ENCODE peak calls at places on chromosomes 13 and 19, in ten cellular contexts. A, Y, V, I, L, X, F, B, N and W are unnamed samples.

GRCh38 chr13:98269386-98269785 is 92.3 kb upstream of the RNF113B start:
- DNase-seq in A (no peak), Y (no peak), V (no peak), I (no peak), L (no peak), X (no peak), F (no peak), B (no peak), N (no peak), W (no peak)

GRCh38 chr13:80224468-80224867 is 116.5 kb downstream of the SPRY2 start:
- DNase-seq in A (no peak), Y (no peak), V (no peak), I (no peak), L (peak), X (peak), F (no peak), B (no peak), N (peak), W (no peak)

GRCh38 chr13:41459754-41460111 is 2.4 kb downstream of the RGCC start:
- DNase-seq in A (no peak), Y (no peak), V (no peak), I (no peak), L (no peak), X (no peak), F (no peak), B (no peak), N (no peak), W (no peak)

GRCh38 chr13:21203132-21203531 is 26.7 kb downstream of the MRPL57 start:
- DNase-seq in A (no peak), Y (peak), V (no peak), I (no peak), L (no peak), X (peak), F (no peak), B (no peak), N (no peak), W (no peak)

GRCh38 chr19:17138937-17139598 is 63.5 kb downstream of the MYO9B start:
- DNase-seq in A (peak), Y (no peak), V (no peak), I (no peak), L (no peak), X (no peak), F (no peak), B (no peak), N (no peak), W (no peak)

GRCh38 chr19:38404858-38405257 is 2.0 kb downstream of the FAM98C start:
- DNase-seq in A (no peak), Y (no peak), V (no peak), I (no peak), L (no peak), X (no peak), F (no peak), B (no peak), N (no peak), W (no peak)

GRCh38 chr13:27273658-27274425 is 3.2 kb downstream of the RASL11A start:
- DNase-seq in A (no peak), Y (peak), V (peak), I (no peak), L (no peak), X (peak), F (no peak), B (no peak), N (no peak), W (no peak)

GRCh38 chr13:46211116-46211515 is 612 bp upstream of the LRRC63 start:
- DNase-seq in A (no peak), Y (no peak), V (peak), I (peak), L (peak), X (no peak), F (no peak), B (peak), N (peak), W (peak)

GRCh38 chr13:50521750-50522149 is 321.7 kb downstream of the DLEU7 start:
- DNase-seq in A (peak), Y (peak), V (peak), I (no peak), L (peak), X (peak), F (no peak), B (no peak), N (no peak), W (no peak)

GRCh38 chr19:55426042-55426441 is 17.1 kb downstream of the SHISA7 start:
- DNase-seq in A (no peak), Y (no peak), V (no peak), I (no peak), L (no peak), X (no peak), F (no peak), B (no peak), N (no peak), W (no peak)

GRCh38 chr13:42466609-42467008 is 107.3 kb upstream of the TNFSF11 start:
- DNase-seq in A (no peak), Y (no peak), V (no peak), I (no peak), L (no peak), X (no peak), F (no peak), B (no peak), N (no peak), W (no peak)

GRCh38 chr13:95087746-95088305 is 213.4 kb downstream of the ABCC4 start:
- DNase-seq in A (no peak), Y (peak), V (peak), I (no peak), L (no peak), X (peak), F (no peak), B (peak), N (peak), W (no peak)

GRCh38 chr19:2043269-2043641 is 7.8 kb downstream of the MKNK2 start:
- DNase-seq in A (peak), Y (no peak), V (no peak), I (no peak), L (no peak), X (no peak), F (peak), B (no peak), N (no peak), W (peak)

GRCh38 chr19:57803594-57804325 is 11.0 kb downstream of the ZNF552 start:
- DNase-seq in A (no peak), Y (peak), V (peak), I (no peak), L (peak), X (peak), F (no peak), B (no peak), N (no peak), W (no peak)

GRCh38 chr13:112449545-112449930 is 73.4 kb downstream of the SPACA7 start:
- DNase-seq in A (no peak), Y (no peak), V (no peak), I (peak), L (no peak), X (no peak), F (no peak), B (no peak), N (no peak), W (no peak)

GRCh38 chr13:101942038-101942437 is 459.8 kb downstream of the FGF14 start:
- DNase-seq in A (no peak), Y (peak), V (peak), I (no peak), L (peak), X (peak), F (no peak), B (peak), N (peak), W (peak)
- TF ChIP-seq CTCF in A (no peak), Y (peak), V (peak), I (no peak), L (peak), X (peak), F (peak), B (peak), N (peak), W (peak)

GRCh38 chr19:5697890-5698634 is 8.0 kb downstream of the RPL36 start:
- DNase-seq in A (no peak), Y (no peak), V (no peak), I (no peak), L (no peak), X (no peak), F (peak), B (no peak), N (no peak), W (peak)
- H3K4me3 ChIP-seq in A (no peak), Y (no peak), V (no peak), I (no peak), L (no peak), X (no peak), F (no peak), B (no peak), N (no peak), W (no peak)

DNA sequence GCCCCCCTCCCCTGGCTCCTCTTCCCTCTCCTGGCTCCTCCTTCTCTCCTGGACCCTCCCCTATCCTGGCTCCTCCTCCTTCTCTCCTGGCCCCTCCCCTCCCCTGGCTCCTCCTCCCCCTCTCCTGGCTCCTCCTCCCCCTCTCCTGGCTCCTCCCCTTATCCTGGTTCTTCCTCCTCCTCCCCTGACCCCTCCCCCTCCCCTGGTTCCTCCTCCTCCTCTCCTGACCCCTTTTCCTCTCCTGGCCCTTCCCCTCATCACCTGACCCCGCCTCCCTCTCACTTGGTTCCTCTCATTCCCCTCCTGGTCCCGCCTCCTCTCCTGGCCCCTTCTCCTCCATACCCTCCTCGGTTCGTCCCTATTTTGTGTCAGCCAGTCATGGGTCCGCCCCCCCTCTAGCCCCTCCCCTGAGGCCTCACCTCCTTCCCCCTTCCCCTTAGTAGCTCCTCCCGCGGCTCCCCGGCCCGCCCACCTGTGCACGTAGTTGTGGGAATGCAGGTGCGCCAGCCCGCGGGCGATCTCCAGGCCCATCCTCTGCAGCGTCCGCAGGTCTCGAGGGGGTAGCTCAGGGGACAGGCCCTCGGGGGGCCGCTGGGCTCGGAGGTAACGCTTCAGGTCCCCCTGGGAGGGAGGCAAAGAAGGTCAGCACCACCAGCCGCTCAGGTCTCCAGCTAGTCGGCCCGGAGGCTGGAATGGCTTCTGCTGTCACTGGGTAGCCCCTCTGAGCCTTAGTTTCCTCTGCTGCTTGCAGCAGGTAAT is 9.5 kb downstream of the LMTK3 start:
- DNase-seq in A (peak), Y (no peak), V (no peak), I (peak), L (peak), X (no peak), F (peak), B (peak), N (peak), W (peak)
- TF ChIP-seq CTCF in A (no peak), Y (no peak), V (no peak), I (no peak), L (no peak), X (no peak), F (no peak), B (no peak), N (no peak), W (no peak)

DNA sequence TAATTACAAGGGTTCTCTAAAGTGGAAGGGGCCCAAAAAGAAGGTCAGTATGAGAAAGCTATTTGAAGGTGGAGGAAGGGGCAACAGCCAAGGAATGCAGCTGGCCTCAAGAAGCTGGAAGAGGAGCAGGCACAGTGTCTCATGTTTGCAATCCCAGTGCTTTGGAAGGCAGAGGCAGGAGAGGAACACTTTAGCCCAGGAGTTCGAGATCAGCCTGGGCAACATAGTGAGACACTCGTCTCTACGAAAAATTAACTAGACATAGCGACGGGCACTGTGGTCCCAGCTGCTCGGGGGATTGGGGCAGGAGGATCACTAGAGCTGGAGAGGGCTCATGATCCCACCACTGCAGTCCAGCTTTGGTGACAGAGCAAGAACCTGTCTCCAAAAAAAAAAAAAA is 656 bp upstream of the NEK3 start:
- DNase-seq in A (no peak), Y (no peak), V (no peak), I (no peak), L (no peak), X (no peak), F (no peak), B (no peak), N (no peak), W (no peak)
- H3K4me3 ChIP-seq in A (no peak), Y (no peak), V (no peak), I (peak), L (no peak), X (no peak), F (no peak), B (no peak), N (no peak), W (peak)

GRCh38 chr19:19026299-19026971 is 6.9 kb downstream of the SUGP2 start:
- DNase-seq in A (no peak), Y (no peak), V (no peak), I (no peak), L (no peak), X (no peak), F (no peak), B (peak), N (peak), W (no peak)
- TF ChIP-seq CTCF in A (no peak), Y (peak), V (no peak), I (no peak), L (no peak), X (no peak), F (peak), B (peak), N (peak), W (peak)

GRCh38 chr19:18390075-18390909 is 4.3 kb downstream of the GDF15 start:
- DNase-seq in A (no peak), Y (peak), V (no peak), I (no peak), L (no peak), X (no peak), F (no peak), B (peak), N (no peak), W (no peak)

GRCh38 chr19:18389736-18390074 is 3.7 kb downstream of the GDF15 start:
- DNase-seq in A (no peak), Y (no peak), V (no peak), I (no peak), L (no peak), X (no peak), F (no peak), B (no peak), N (no peak), W (no peak)

GRCh38 chr19:18388328-18389094 is 2.6 kb downstream of the GDF15 start:
- DNase-seq in A (peak), Y (peak), V (peak), I (peak), L (peak), X (no peak), F (peak), B (peak), N (peak), W (peak)

GRCh38 chr19:18387395-18387794 is 1.4 kb downstream of the GDF15 start:
- DNase-seq in A (no peak), Y (peak), V (no peak), I (no peak), L (no peak), X (no peak), F (no peak), B (no peak), N (no peak), W (no peak)

DNA sequence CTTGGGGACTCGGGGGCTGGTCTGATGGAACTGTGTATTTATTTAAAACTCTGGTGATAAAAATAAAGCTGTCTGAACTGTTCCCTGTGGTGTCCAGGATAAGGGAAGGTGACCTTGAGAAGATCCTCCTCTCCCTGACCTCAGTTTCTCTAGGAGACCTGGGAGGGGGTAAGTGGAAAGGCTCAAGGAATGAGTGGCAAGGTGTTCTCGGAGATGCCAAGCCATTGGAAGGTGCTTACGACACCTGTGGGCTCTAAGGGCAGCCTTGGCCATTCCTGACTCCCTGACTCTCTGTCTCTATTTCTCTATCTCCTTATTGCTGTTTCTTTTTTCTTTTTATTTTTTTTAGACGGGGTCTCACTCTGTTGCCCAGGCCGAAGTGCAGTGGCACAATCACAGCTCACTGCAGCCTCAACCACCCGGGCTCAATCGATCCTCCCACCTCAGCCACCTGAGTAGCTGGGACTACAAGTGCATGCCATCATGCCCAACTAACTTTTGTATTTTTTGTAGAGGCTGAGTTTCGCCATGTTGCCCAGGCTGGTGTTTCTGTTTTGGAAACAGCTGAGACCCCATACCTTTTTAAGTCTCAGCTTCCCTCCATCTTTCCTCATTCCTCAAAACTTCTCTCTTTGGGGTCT is 3.3 kb downstream of the GDF15 start:
- DNase-seq in A (no peak), Y (no peak), V (no peak), I (no peak), L (no peak), X (no peak), F (no peak), B (no peak), N (no peak), W (no peak)
- H3K4me3 ChIP-seq in A (peak), Y (no peak), V (peak), I (no peak), L (no peak), X (no peak), F (no peak), B (peak), N (no peak), W (no peak)

GRCh38 chr13:30354481-30355404 is 47.4 kb upstream of the KATNAL1 start:
- DNase-seq in A (no peak), Y (no peak), V (no peak), I (no peak), L (no peak), X (no peak), F (no peak), B (no peak), N (no peak), W (no peak)

GRCh38 chr13:30355839-30356238 is 48.5 kb upstream of the KATNAL1 start:
- DNase-seq in A (no peak), Y (no peak), V (no peak), I (no peak), L (no peak), X (no peak), F (no peak), B (no peak), N (no peak), W (no peak)

GRCh38 chr13:30353601-30354000 is 46.2 kb upstream of the KATNAL1 start:
- DNase-seq in A (no peak), Y (no peak), V (no peak), I (no peak), L (no peak), X (no peak), F (no peak), B (no peak), N (no peak), W (no peak)

GRCh38 chr13:30353060-30353459 is 45.7 kb upstream of the KATNAL1 start:
- DNase-seq in A (no peak), Y (no peak), V (no peak), I (no peak), L (no peak), X (no peak), F (no peak), B (no peak), N (no peak), W (no peak)

DNA sequence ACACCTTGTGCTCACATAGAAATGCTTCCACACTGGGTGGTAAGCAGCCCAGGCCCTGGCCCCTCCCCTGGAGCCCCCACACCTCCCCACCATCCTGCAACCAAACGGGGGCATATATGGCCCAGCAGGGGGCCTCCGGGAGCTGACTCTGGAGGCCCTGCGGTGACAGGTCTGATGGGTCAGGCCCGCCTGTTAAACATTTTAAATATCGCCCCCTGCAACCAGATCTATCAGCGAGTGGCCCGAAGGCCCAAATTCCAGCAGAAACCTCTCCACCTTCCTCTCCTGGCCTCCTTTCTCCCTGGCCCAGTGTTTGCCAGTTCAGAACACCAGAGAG is 48.0 kb upstream of the KATNAL1 start:
- DNase-seq in A (no peak), Y (no peak), V (no peak), I (peak), L (no peak), X (no peak), F (peak), B (no peak), N (peak), W (peak)
- TF ChIP-seq CTCF in A (no peak), Y (peak), V (peak), I (peak), L (no peak), X (peak), F (peak), B (no peak), N (peak), W (peak)